ENCODE peak calls at places on chromosomes 12 and 14, in four cellular contexts. R is HCT116; G is GM23338; M is CD8-positive, alpha-beta T cell. T is an unnamed sample. For H3K4me1, the result is how much of the 10 kb centered on the place peaks cover.

GRCh38 chr12:73589220-73589619 is 948.4 kb upstream of the ATXN7L3B start:
- DNase-seq in R (no peak), G (no peak), M (no peak), T (peak)

GRCh38 chr12:32486158-32486557 is 86.8 kb downstream of the FGD4 start:
- DNase-seq in R (no peak), G (no peak), M (no peak), T (peak)

GRCh38 chr12:124426594-124427550 is 132.0 kb downstream of the RFLNA start:
- DNase-seq in R (no peak), G (no peak), M (no peak), T (no peak)

GRCh38 chr12:70246580-70246979 is 3.3 kb downstream of the CNOT2 start:
- DNase-seq in R (no peak), G (no peak), M (no peak), T (peak)

GRCh38 chr12:43968736-43969135 is 132.9 kb downstream of the TMEM117 start:
- DNase-seq in R (no peak), G (no peak), M (no peak), T (no peak)

GRCh38 chr12:9751204-9752144 is 9.2 kb downstream of the CD69 start:
- DNase-seq in R (peak), G (peak), M (peak), T (peak)

GRCh38 chr12:4027412-4027811 is 154.2 kb upstream of the PARP11 start:
- DNase-seq in R (no peak), G (no peak), M (peak), T (no peak)

GRCh38 chr12:102950107-102950949 is 7.1 kb upstream of the ASCL1 start:
- DNase-seq in R (no peak), G (peak), M (no peak), T (no peak)

GRCh38 chr14:99733551-99734405 is 49.7 kb downstream of the CYP46A1 start:
- DNase-seq in R (no peak), G (no peak), M (no peak), T (no peak)

GRCh38 chr12:40691913-40692616 is at the start of gene CNTN1:
- DNase-seq in R (peak), G (peak), M (no peak), T (no peak)

GRCh38 chr14:51458563-51458955 is 193.2 kb upstream of the FRMD6 start:
- DNase-seq in R (no peak), G (no peak), M (no peak), T (peak)

GRCh38 chr12:114018669-114019068 is 52.5 kb upstream of the RBM19 start:
- DNase-seq in R (no peak), G (no peak), M (no peak), T (peak)

GRCh38 chr14:69048456-69048855 is 69.4 kb upstream of the ACTN1 start:
- DNase-seq in R (no peak), G (no peak), M (peak), T (peak)

GRCh38 chr12:5078423-5078822 is 34.7 kb downstream of the KCNA5 start:
- DNase-seq in R (no peak), G (no peak), M (no peak), T (no peak)

GRCh38 chr12:45259732-45260480 is 44.0 kb downstream of the ANO6 start:
- DNase-seq in R (no peak), G (no peak), M (no peak), T (peak)

GRCh38 chr12:69936214-69936731 is 111.2 kb downstream of the MYRFL start:
- DNase-seq in R (no peak), G (peak), M (no peak), T (peak)

GRCh38 chr12:16599081-16599480 is 6.9 kb downstream of the LMO3 start:
- DNase-seq in R (no peak), G (no peak), M (no peak), T (no peak)

GRCh38 chr12:80321653-80322052 is 122.4 kb upstream of the PTPRQ start:
- DNase-seq in R (no peak), G (peak), M (no peak), T (peak)

GRCh38 chr12:24600559-24600958 is 348.3 kb downstream of the BCAT1 start:
- DNase-seq in R (no peak), G (no peak), M (no peak), T (no peak)

GRCh38 chr14:59463773-59464650 is 1.2 kb downstream of the GPR135 start:
- DNase-seq in R (no peak), G (peak), M (no peak), T (no peak)

GRCh38 chr14:55704654-55705053 is 124.6 kb downstream of the KTN1 start:
- DNase-seq in R (no peak), G (no peak), M (no peak), T (no peak)

GRCh38 chr12:124939428-124940142 is 25.1 kb upstream of the UBC start:
- DNase-seq in R (peak), G (peak), M (peak), T (peak)

GRCh38 chr12:45282411-45282810 is 66.5 kb downstream of the ANO6 start:
- DNase-seq in R (no peak), G (no peak), M (no peak), T (no peak)

GRCh38 chr12:102454808-102455760 is 25.3 kb downstream of the IGF1 start:
- DNase-seq in R (no peak), G (no peak), M (no peak), T (no peak)

GRCh38 chr14:74942608-74943007 is 12.8 kb downstream of the PGF start:
- DNase-seq in R (no peak), G (no peak), M (no peak), T (no peak)

GRCh38 chr12:94925729-94926128 is 77.8 kb downstream of the NDUFA12 start:
- DNase-seq in R (no peak), G (no peak), M (no peak), T (no peak)

GRCh38 chr14:63663428-63664142 is 21.9 kb upstream of the WDR89 start:
- DNase-seq in R (no peak), G (no peak), M (no peak), T (no peak)

GRCh38 chr14:92563359-92563758 is 49.8 kb downstream of the RIN3 start:
- DNase-seq in R (no peak), G (no peak), M (no peak), T (peak)

GRCh38 chr14:104805326-104805678 is 4.4 kb downstream of the ZBTB42 start:
- DNase-seq in R (peak), G (no peak), M (no peak), T (peak)

GRCh38 chr12:130433834-130434233 is 96.1 kb downstream of the PIWIL1 start:
- DNase-seq in R (no peak), G (no peak), M (no peak), T (no peak)

GRCh38 chr14:92516966-92517350 is 3.4 kb downstream of the RIN3 start:
- DNase-seq in R (no peak), G (no peak), M (peak), T (no peak)

GRCh38 chr14:69657961-69658360 is 46.6 kb downstream of the SUSD6 start:
- DNase-seq in R (no peak), G (peak), M (no peak), T (peak)

GRCh38 chr14:100729982-100730381 is 3.3 kb downstream of the DLK1 start:
- DNase-seq in R (no peak), G (no peak), M (no peak), T (no peak)

GRCh38 chr12:110577717-110578521 is 5.2 kb downstream of the PPTC7 start:
- DNase-seq in R (peak), G (no peak), M (peak), T (peak)

GRCh38 chr12:100234591-100235304 is 32.1 kb downstream of the DEPDC4 start:
- DNase-seq in R (peak), G (peak), M (peak), T (peak)

GRCh38 chr12:105814283-105814682 is 324.5 kb downstream of the NUAK1 start:
- DNase-seq in R (no peak), G (no peak), M (no peak), T (no peak)

GRCh38 chr12:51821423-51822260 is 26.9 kb downstream of the FIGNL2 start:
- DNase-seq in R (no peak), G (peak), M (peak), T (no peak)

GRCh38 chr12:100348657-100349454 is 8.0 kb upstream of the SLC17A8 start:
- DNase-seq in R (peak), G (peak), M (no peak), T (peak)

GRCh38 chr12:99413751-99414150 is 233.8 kb upstream of the GARIN6 start:
- DNase-seq in R (no peak), G (no peak), M (no peak), T (no peak)

GRCh38 chr12:67274186-67274585 is 5.0 kb downstream of the CAND1 start:
- DNase-seq in R (no peak), G (no peak), M (no peak), T (no peak)

GRCh38 chr12:67269632-67270578 is 747 bp downstream of the CAND1 start:
- DNase-seq in R (no peak), G (peak), M (peak), T (peak)

GRCh38 chr12:67270622-67271021 is 1.5 kb downstream of the CAND1 start:
- DNase-seq in R (no peak), G (no peak), M (no peak), T (no peak)

GRCh38 chr12:67268896-67269631 is at the start of gene CAND1:
- DNase-seq in R (peak), G (peak), M (peak), T (peak)

GRCh38 chr12:67271976-67272375 is 2.8 kb downstream of the CAND1 start:
- DNase-seq in R (no peak), G (no peak), M (no peak), T (no peak)
- TF ChIP-seq CTCF in R (no peak), G (no peak), M (no peak), T (no peak)

GRCh38 chr14:64728106-64728505 is 23.9 kb downstream of the PLEKHG3 start:
- DNase-seq in R (no peak), G (no peak), M (no peak), T (no peak)
- H3K4me1 ChIP-seq in R (under half), G (under half), M (under half), T (under half)

GRCh38 chr12:108101605-108102175 is 27.4 kb upstream of the WSCD2 start:
- DNase-seq in R (no peak), G (no peak), M (no peak), T (no peak)
- TF ChIP-seq CTCF in R (no peak), G (no peak), M (no peak), T (no peak)

DNA sequence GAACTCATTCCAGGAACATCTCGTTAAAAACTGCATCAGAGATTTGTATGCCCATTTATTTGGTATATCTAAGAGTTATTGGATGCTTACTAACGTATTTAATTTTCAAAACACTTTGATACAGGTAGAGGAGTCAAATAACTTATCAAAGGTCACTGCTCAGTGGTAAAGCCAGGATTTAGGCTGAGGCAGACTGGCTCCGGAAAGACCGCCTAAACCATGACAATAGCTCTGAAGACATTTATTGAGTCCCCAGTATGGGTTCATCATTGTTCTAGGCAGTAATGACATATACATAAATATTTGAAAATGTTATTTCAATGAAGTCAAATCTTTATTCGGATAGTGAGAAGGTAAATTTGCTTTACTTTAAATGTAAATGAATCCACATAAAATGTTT is 30.3 kb downstream of the WBP11 start:
- DNase-seq in R (no peak), G (peak), M (no peak), T (no peak)
- H3K4me1 ChIP-seq in R (under half), G (under half), M (under half), T (under half)

DNA sequence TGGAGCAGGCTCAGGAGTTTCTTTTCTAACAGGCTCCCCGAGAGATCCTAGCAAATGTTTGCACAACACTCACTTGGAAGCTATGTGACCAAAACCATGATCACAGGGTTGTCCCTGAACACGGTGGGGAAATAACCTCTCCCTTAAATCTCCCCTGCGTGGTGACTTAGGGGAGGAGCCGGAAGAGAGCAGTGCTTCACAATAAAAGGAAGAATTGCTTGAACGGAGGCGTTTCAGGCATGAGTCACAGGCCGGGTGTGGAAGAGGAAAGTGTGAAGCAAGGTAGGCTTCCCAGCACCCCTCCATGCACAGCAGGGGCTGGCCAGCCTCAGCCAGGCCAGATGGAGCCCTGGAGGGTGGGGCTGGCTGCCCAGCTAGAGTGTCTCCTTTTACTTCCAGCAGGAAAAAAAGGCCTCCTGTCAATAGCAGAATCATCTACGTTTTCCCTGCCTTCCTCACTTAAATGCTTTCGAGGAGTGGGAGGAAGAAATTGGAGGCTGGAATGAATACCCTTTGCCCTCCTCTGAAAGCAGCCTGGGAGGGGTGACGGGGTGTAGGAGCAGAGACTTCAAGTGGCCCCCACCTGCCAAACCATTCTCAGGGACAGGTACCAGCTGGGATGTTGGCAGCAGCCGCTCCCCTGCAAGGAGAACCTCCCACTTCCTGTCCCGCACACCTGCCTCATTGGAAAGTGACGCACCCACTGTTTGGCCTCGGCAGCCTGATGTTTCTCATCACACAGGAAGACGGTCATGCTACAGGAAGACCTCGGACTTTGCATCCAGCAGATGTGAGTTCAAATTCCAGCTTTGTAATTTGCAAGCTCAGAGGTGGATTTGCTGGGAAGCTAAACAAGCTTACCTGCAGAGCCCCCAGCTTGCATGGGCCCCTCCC is 30.1 kb upstream of the PPP2R5C start:
- DNase-seq in R (peak), G (peak), M (peak), T (peak)
- TF ChIP-seq CTCF in R (no peak), G (no peak), M (no peak), T (no peak)

GRCh38 chr12:89084751-89085150 is 267.6 kb downstream of the DUSP6 start:
- DNase-seq in R (no peak), G (no peak), M (no peak), T (no peak)
- H3K4me1 ChIP-seq in R (under half), G (half or more), M (under half), T (under half)

GRCh38 chr12:6271281-6271680 is 39.2 kb upstream of the PLEKHG6 start:
- DNase-seq in R (no peak), G (no peak), M (no peak), T (no peak)

GRCh38 chr12:6266431-6267006 is 44.0 kb upstream of the PLEKHG6 start:
- DNase-seq in R (no peak), G (no peak), M (no peak), T (no peak)

GRCh38 chr12:6269986-6270385 is 40.5 kb upstream of the PLEKHG6 start:
- DNase-seq in R (no peak), G (no peak), M (no peak), T (no peak)

GRCh38 chr12:6267007-6267721 is 43.3 kb upstream of the PLEKHG6 start:
- DNase-seq in R (no peak), G (no peak), M (no peak), T (peak)

GRCh38 chr12:6268484-6269157 is 41.9 kb upstream of the PLEKHG6 start:
- DNase-seq in R (no peak), G (peak), M (no peak), T (no peak)
- TF ChIP-seq CTCF in R (no peak), G (no peak), M (no peak), T (no peak)

GRCh38 chr14:95234426-95234825 is 77.1 kb upstream of the DICER1 start:
- DNase-seq in R (no peak), G (no peak), M (no peak), T (no peak)

GRCh38 chr14:95231966-95232365 is 74.6 kb upstream of the DICER1 start:
- DNase-seq in R (no peak), G (no peak), M (no peak), T (no peak)

GRCh38 chr14:95233702-95234241 is 76.4 kb upstream of the DICER1 start:
- DNase-seq in R (no peak), G (no peak), M (no peak), T (no peak)

GRCh38 chr14:95235351-95235750 is 78.0 kb upstream of the DICER1 start:
- DNase-seq in R (no peak), G (no peak), M (no peak), T (no peak)

DNA sequence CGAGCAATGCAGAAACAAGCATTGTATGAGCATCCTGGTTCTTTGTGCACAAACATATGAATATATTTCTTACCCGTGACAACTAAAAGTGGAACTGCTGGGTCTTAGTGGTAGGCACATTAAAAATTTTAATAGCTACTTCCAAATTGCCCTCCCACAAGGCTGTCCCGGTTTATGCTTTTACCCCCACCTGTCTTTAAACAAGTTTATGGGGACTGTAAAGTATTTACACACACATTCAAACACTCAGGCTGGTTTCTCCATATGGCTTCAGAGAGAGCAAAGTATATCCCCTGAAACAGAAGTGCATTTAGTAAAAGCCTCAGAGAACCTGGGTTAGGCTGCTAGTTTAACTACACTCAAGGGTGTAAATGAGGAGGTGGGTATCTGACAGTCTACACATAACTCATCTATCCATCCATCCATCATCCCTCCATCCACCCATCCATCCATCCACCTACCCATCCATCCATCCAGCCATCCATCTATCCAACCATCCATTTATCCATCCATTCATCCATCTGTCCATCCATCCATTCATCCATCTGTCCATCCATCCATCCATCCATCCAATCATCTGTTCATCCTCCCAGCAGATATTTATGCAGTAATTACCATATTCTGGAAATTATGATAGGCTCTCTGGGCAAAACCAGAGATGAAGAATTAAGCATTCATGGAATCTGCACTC is 75.7 kb upstream of the DICER1 start:
- DNase-seq in R (no peak), G (no peak), M (no peak), T (no peak)
- H3K4me1 ChIP-seq in R (under half), G (under half), M (under half), T (under half)

T was measured in PC-3.